ENCODE peak calls at places on chromosomes 11 and 22, in ten cellular contexts. A is MM.1S, N is astrocyte of the cerebellum, J is HepG2, O is choroid plexus epithelial cell, T is kidney epithelial cell, M is AG04449, B is ovary, W is foreskin fibroblast, L is left ventricle myocardium inferior. V is an unnamed sample.

GRCh38 chr11:2147391-2147790 is 8.2 kb upstream of the IGF2 start:
- DNase-seq in L (no peak), A (no peak), N (no peak), J (no peak), W (no peak), T (no peak), O (no peak), M (no peak), B (no peak), V (no peak)

GRCh38 chr22:37179126-37179470 is 8.9 kb downstream of the C1QTNF6 start:
- DNase-seq in T (no peak), W (no peak), M (no peak), N (no peak), A (no peak), O (no peak), L (no peak), B (no peak), J (no peak), V (no peak)

GRCh38 chr11:61814958-61815789 is 1.6 kb downstream of the FADS1 start:
- DNase-seq in J (peak; percentile 96), A (peak; percentile 72), L (peak; percentile 98), O (peak; percentile 96), B (peak; percentile 97), T (peak; percentile 83), M (peak; percentile 58), W (peak; percentile 96), N (peak; percentile 80), V (no peak)

GRCh38 chr11:128804481-128804880 is 62.6 kb downstream of the KCNJ1 start:
- DNase-seq in W (no peak), M (no peak), B (no peak), J (no peak), A (no peak), N (peak; percentile 36), O (peak; percentile 18), L (no peak), T (no peak), V (no peak)

GRCh38 chr11:62804310-62805043 is 763 bp downstream of the NXF1 start:
- DNase-seq in O (peak; percentile 73), T (no peak), N (no peak), J (no peak), W (peak; percentile 16), L (no peak), B (no peak), M (no peak), A (peak; percentile 36), V (no peak)

GRCh38 chr22:18110944-18111758 is 542 bp downstream of the TUBA8 start:
- DNase-seq in N (no peak), J (no peak), A (no peak), T (no peak), B (no peak), M (no peak), O (no peak), W (no peak), L (no peak), V (no peak)

GRCh38 chr11:80698646-80699045 is 1257.8 kb upstream of the TENM4 start:
- DNase-seq in W (no peak), B (no peak), N (no peak), M (no peak), T (no peak), A (no peak), O (no peak), J (no peak), L (no peak), V (no peak)

GRCh38 chr11:76237041-76237649 is 30.8 kb upstream of the WNT11 start:
- DNase-seq in B (no peak), J (no peak), W (no peak), L (no peak), O (no peak), A (no peak), M (no peak), T (no peak), N (no peak), V (no peak)

GRCh38 chr11:123434911-123435310 is 4.8 kb downstream of the GRAMD1B start:
- DNase-seq in M (no peak), O (no peak), B (no peak), A (no peak), L (no peak), N (no peak), J (no peak), T (no peak), W (no peak), V (no peak)

GRCh38 chr22:21073023-21073422 is 27.3 kb downstream of the LRRC74B start:
- DNase-seq in O (no peak), M (no peak), W (no peak), L (no peak), N (no peak), J (no peak), T (no peak), A (no peak), B (no peak), V (no peak)

GRCh38 chr11:72348250-72348649 is 86.1 kb downstream of the CLPB start:
- DNase-seq in O (no peak), T (no peak), A (no peak), B (no peak), N (no peak), W (no peak), J (no peak), L (no peak), M (no peak), V (no peak)

GRCh38 chr11:128492903-128493569 is 94.3 kb downstream of the ETS1 start:
- DNase-seq in A (peak; percentile 71), N (no peak), T (no peak), M (no peak), W (no peak), O (no peak), L (no peak), B (no peak), J (no peak), V (peak; percentile 55)

GRCh38 chr11:75145972-75146519 is 4.9 kb upstream of the SLCO2B1 start:
- DNase-seq in A (no peak), T (no peak), L (no peak), J (no peak), N (no peak), B (no peak), M (no peak), W (no peak), O (no peak), V (no peak)

GRCh38 chr11:132734217-132734616 is 798.1 kb downstream of the OPCML start:
- DNase-seq in T (peak; percentile 58), O (peak; percentile 73), N (peak; percentile 84), B (no peak), M (peak; percentile 99), A (no peak), W (peak; percentile 30), J (no peak), L (no peak), V (no peak)

DNA sequence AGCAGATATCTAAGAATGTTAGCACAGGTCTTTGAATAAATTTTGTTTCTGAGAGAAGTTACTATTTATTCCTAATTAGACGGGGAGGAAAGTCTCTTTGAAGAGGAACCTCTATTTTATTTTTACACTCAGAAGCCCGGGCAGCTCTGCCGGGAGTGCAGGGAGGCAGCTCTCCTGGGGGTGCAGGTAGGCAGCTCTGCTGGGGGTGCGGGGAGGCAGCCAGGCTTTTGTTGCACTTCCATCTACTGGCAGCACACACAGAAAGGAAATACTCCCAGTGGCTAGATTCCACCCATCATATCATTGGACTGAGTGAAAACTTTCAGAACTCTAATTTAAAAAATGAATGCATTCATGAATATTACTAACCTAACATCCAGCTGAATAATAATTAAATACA is 24.6 kb downstream of the OR10A6 start:
- DNase-seq in N (no peak), L (no peak), M (no peak), O (no peak), W (no peak), B (no peak), J (no peak), T (no peak), A (no peak), V (no peak)
- H3K4me3 ChIP-seq in N (no peak overlapping the region), L (no peak overlapping the region), M (no peak overlapping the region), O (no peak overlapping the region), W (no peak overlapping the region), B (no peak overlapping the region), J (no peak overlapping the region), T (no peak overlapping the region), A (no peak overlapping the region), V (no peak overlapping the region)

GRCh38 chr22:29205260-29205597 is 467 bp upstream of the EMID1 start:
- DNase-seq in O (no peak), A (no peak), W (no peak), L (no peak), N (no peak), T (no peak), J (no peak), B (no peak), M (no peak), V (no peak)

GRCh38 chr22:29204617-29205183 is 996 bp upstream of the EMID1 start:
- DNase-seq in A (no peak), T (no peak), L (no peak), J (no peak), W (no peak), O (no peak), M (no peak), N (no peak), B (no peak), V (no peak)

GRCh38 chr22:29206372-29207230 is 905 bp downstream of the EMID1 start:
- DNase-seq in M (no peak), A (no peak), O (no peak), L (no peak), N (no peak), B (no peak), W (no peak), J (no peak), T (no peak), V (no peak)

GRCh38 chr22:29207231-29207550 is 1.5 kb downstream of the EMID1 start:
- DNase-seq in A (no peak), N (no peak), T (no peak), O (no peak), J (no peak), L (no peak), B (no peak), W (no peak), M (no peak), V (no peak)

GRCh38 chr22:29205598-29206371 is at the start of gene EMID1:
- DNase-seq in B (peak; percentile 51), T (no peak), A (peak; percentile 53), W (peak; percentile 21), N (no peak), L (peak; percentile 37), J (no peak), O (peak; percentile 26), M (no peak), V (no peak)
- H3K4me3 ChIP-seq in B (peak within 1 kb of the TSS; percentile 46), T (peak within 1 kb of the TSS; percentile 48), A (peak within 1 kb of the TSS; percentile 85), W (peak within 1 kb of the TSS; percentile 31), N (peak within 1 kb of the TSS; percentile 47), L (peak within 1 kb of the TSS; percentile 65), J (peak within 1 kb of the TSS; percentile 56), O (peak within 1 kb of the TSS; percentile 60), M (peak within 1 kb of the TSS; percentile 58), V (peak within 1 kb of the TSS; percentile 65)

GRCh38 chr11:94127632-94128031 is 1.0 kb upstream of the PANX1 start:
- DNase-seq in N (no peak), O (no peak), B (no peak), A (no peak), L (no peak), T (no peak), J (no peak), W (no peak), M (no peak), V (no peak)
- H3K4me3 ChIP-seq in N (peak overlapping the region; percentile 73), O (peak overlapping the region; percentile 88), B (peak overlapping the region; percentile 79), A (peak overlapping the region; percentile 99), L (peak overlapping the region; percentile 94), T (peak overlapping the region; percentile 83), J (peak overlapping the region; percentile 90), W (peak overlapping the region; percentile 85), M (peak overlapping the region; percentile 69), V (peak overlapping the region; percentile 93)

DNA sequence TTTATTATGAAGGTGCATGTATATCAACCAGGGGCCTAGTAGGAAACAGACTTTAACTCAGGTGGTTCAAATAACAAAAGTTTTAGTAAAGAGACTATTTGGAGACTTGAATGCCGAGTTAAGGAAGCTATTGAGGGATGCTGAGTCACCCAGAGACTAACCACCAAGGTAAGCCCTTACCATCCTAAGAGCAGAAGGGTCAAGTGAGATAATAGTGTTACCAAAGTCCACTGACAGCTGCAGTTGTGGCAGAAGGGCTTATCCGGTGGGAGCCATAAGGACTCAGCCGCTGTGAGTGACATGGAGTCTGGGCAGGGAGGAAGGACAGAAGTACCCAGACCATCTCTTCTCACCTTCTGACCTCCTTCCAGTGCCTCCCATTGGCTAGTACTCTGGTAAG is 134.0 kb downstream of the INSC start:
- DNase-seq in N (no peak), T (no peak), L (no peak), O (no peak), M (no peak), B (no peak), A (no peak), W (no peak), J (no peak), V (no peak)
- H3K4me3 ChIP-seq in N (no peak overlapping the region), T (no peak overlapping the region), L (no peak overlapping the region), O (no peak overlapping the region), M (no peak overlapping the region), B (no peak overlapping the region), A (no peak overlapping the region), W (no peak overlapping the region), J (no peak overlapping the region), V (no peak overlapping the region)

V was measured in Jurkat, Clone E6-1.